ENCODE peak calls at places on chromosomes 5 and 9, in nine cellular contexts. C is neural progenitor cell; O is GM23248; T is SJSA1; V is pons; W is activated T-cell treated with anti-CD3 and anti-CD28 coated beads, Interleukin-2, amount 50 U/mL, for 4 hours; P is C1 segment of cervical spinal cord; J is stimulated activated CD4-positive, alpha-beta T cell treated with anti-CD3 and anti-CD28 coated beads, Interleukin-15, amount 100 ng/mL, for 24 hours; G is activated naive CD8-positive, alpha-beta T cell treated with anti-CD3 and anti-CD28 coated beads, Interleukin-2, amount 50 U/mL, for 24 hours. B is an unnamed sample.

GRCh38 chr9:71819115-71819739 is 50.9 kb upstream of the CEMIP2 start:
- DNase-seq in V (no peak), G (peak), P (no peak), W (peak), C (peak), O (peak), T (no peak), J (peak), B (peak)

GRCh38 chr5:135009736-135010501 is 24.1 kb downstream of the PITX1 start:
- DNase-seq in G (no peak), T (peak), C (no peak), P (no peak), W (no peak), J (no peak), V (no peak), O (no peak), B (no peak)

GRCh38 chr5:140253985-140254384 is 48.9 kb downstream of the PFDN1 start:
- DNase-seq in P (no peak), T (peak), O (peak), C (no peak), G (no peak), J (no peak), W (no peak), V (no peak), B (no peak)

GRCh38 chr5:36570268-36570667 is 36.1 kb upstream of the SLC1A3 start:
- DNase-seq in T (no peak), V (no peak), J (no peak), G (no peak), C (no peak), P (no peak), W (no peak), O (peak), B (no peak)

GRCh38 chr5:82045526-82046267 is 73.9 kb downstream of the ATG10 start:
- DNase-seq in V (no peak), C (no peak), G (no peak), T (no peak), J (no peak), O (peak), W (no peak), P (no peak), B (no peak)

GRCh38 chr5:105872569-105873270 is 1798.0 kb downstream of the EFNA5 start:
- DNase-seq in J (no peak), T (no peak), O (no peak), V (no peak), C (no peak), G (no peak), P (no peak), W (no peak), B (no peak)

GRCh38 chr5:39826051-39826450 is 401.3 kb upstream of the DAB2 start:
- DNase-seq in W (no peak), P (no peak), O (peak), G (no peak), J (no peak), T (no peak), V (no peak), C (no peak), B (no peak)

GRCh38 chr5:25618821-25619220 is 974.0 kb upstream of the CDH10 start:
- DNase-seq in G (no peak), O (no peak), W (no peak), T (no peak), P (no peak), C (no peak), J (no peak), V (no peak), B (no peak)

GRCh38 chr5:123206618-123207320 is 117.7 kb downstream of the PRDM6 start:
- DNase-seq in V (no peak), G (no peak), T (no peak), C (no peak), W (no peak), J (no peak), P (no peak), O (peak), B (no peak)

GRCh38 chr5:106843812-106844416 is 826.8 kb downstream of the EFNA5 start:
- DNase-seq in V (no peak), W (no peak), P (no peak), O (no peak), J (no peak), C (peak), T (no peak), G (no peak), B (no peak)

GRCh38 chr9:87886210-87887150 is 3.8 kb downstream of the SPATA31E1 start:
- DNase-seq in T (no peak), J (no peak), G (no peak), O (no peak), W (no peak), P (no peak), V (no peak), C (no peak), B (no peak)

GRCh38 chr9:90665072-90665471 is 22.4 kb upstream of the DIRAS2 start:
- DNase-seq in C (peak), G (no peak), O (no peak), V (no peak), P (no peak), J (no peak), W (no peak), T (no peak), B (no peak)

GRCh38 chr5:16345454-16345853 is 120.1 kb downstream of the ZNF622 start:
- DNase-seq in J (no peak), C (peak), P (no peak), G (no peak), V (no peak), O (peak), T (no peak), W (no peak), B (no peak)

GRCh38 chr5:10283927-10284635 is 23.6 kb downstream of the CMBL start:
- DNase-seq in O (peak), P (peak), G (peak), W (peak), C (peak), V (peak), J (peak), T (peak), B (peak)

GRCh38 chr9:14238044-14238443 is 75.9 kb downstream of the NFIB start:
- DNase-seq in G (no peak), C (no peak), V (no peak), J (no peak), O (peak), T (peak), W (no peak), P (no peak), B (no peak)

GRCh38 chr5:133786432-133786831 is 174.1 kb upstream of the FSTL4 start:
- DNase-seq in G (no peak), P (no peak), C (no peak), V (no peak), O (no peak), W (no peak), J (no peak), T (no peak), B (no peak)

GRCh38 chr5:142684508-142685031 is 1.3 kb downstream of the FGF1 start:
- DNase-seq in P (peak), V (peak), O (no peak), W (no peak), J (no peak), G (no peak), C (peak), T (peak), B (peak)

GRCh38 chr5:81161012-81161601 is 72.0 kb upstream of the CKMT2 start:
- DNase-seq in T (no peak), O (no peak), W (no peak), V (no peak), J (no peak), P (no peak), G (no peak), C (no peak), B (no peak)

GRCh38 chr9:73038613-73039012 is 85.8 kb upstream of the ALDH1A1 start:
- DNase-seq in C (no peak), V (peak), T (no peak), G (no peak), J (no peak), P (peak), W (no peak), O (peak), B (peak)

GRCh38 chr9:14365667-14366066 is 51.7 kb upstream of the NFIB start:
- DNase-seq in W (no peak), C (no peak), V (no peak), T (no peak), J (no peak), O (peak), G (no peak), P (no peak), B (no peak)

GRCh38 chr9:36963356-36963755 is 70.7 kb downstream of the PAX5 start:
- DNase-seq in V (no peak), G (no peak), O (no peak), W (no peak), P (no peak), J (no peak), T (no peak), C (no peak), B (no peak)

GRCh38 chr9:35313911-35314310 is 152.1 kb downstream of the UNC13B start:
- DNase-seq in W (no peak), P (no peak), C (no peak), G (no peak), J (no peak), T (no peak), V (peak), O (peak), B (peak)

GRCh38 chr9:14433841-14434511 is 120.0 kb upstream of the NFIB start:
- DNase-seq in W (no peak), J (no peak), T (no peak), V (peak), P (peak), G (no peak), C (no peak), O (peak), B (peak)

GRCh38 chr9:15711531-15712295 is 158.9 kb downstream of the CCDC171 start:
- DNase-seq in J (no peak), G (no peak), O (peak), C (no peak), W (no peak), T (no peak), P (no peak), V (no peak), B (no peak)